ENCODE peak calls at places on chromosomes 16 and 17, in four cellular contexts. L, U, C and T are unnamed samples.

GRCh38 chr17:27473748-27474609 is 17.7 kb downstream of the KSR1 start:
- DNase-seq in L (no peak), U (no peak), C (no peak), T (no peak)

GRCh38 chr17:33142703-33143299 is 150.3 kb downstream of the ASIC2 start:
- DNase-seq in C (no peak), U (no peak), L (no peak), T (no peak)

GRCh38 chr17:57004944-57005579 is 27.1 kb downstream of the SCPEP1 start:
- DNase-seq in U (peak; percentile 7), C (no peak), L (no peak), T (no peak)

GRCh38 chr16:25007284-25007984 is 7.7 kb downstream of the ARHGAP17 start:
- DNase-seq in U (no peak), C (no peak), L (no peak), T (no peak)

GRCh38 chr17:72135546-72136325 is 14.9 kb downstream of the SOX9 start:
- DNase-seq in C (no peak), U (no peak), L (no peak), T (no peak)

GRCh38 chr16:66905633-66906539 is 12.8 kb downstream of the CDH16 start:
- DNase-seq in U (peak; percentile 49), L (no peak), C (no peak), T (no peak)

GRCh38 chr17:41773190-41773588 is 13.3 kb downstream of the JUP start:
- DNase-seq in L (no peak), U (no peak), C (no peak), T (no peak)

GRCh38 chr17:5819396-5819795 is 235.1 kb upstream of the NLRP1 start:
- DNase-seq in L (no peak), U (no peak), C (no peak), T (no peak)

GRCh38 chr17:1966274-1967086 is 58.7 kb downstream of the RTN4RL1 start:
- DNase-seq in L (no peak), C (no peak), U (no peak), T (no peak)

GRCh38 chr17:12122091-12122490 is 101.4 kb downstream of the MAP2K4 start:
- DNase-seq in U (no peak), L (no peak), C (no peak), T (no peak)

GRCh38 chr17:80599546-80600305 is 55.1 kb downstream of the RPTOR start:
- DNase-seq in L (no peak), U (no peak), C (no peak), T (no peak)

GRCh38 chr16:4051591-4051990 is 64.7 kb downstream of the ADCY9 start:
- DNase-seq in C (no peak), U (no peak), L (no peak), T (no peak)

GRCh38 chr17:41697122-41697962 is 8.7 kb downstream of the EIF1 start:
- DNase-seq in L (no peak), U (no peak), C (peak; percentile 87), T (no peak)

GRCh38 chr17:50130778-50131317 is 888 bp upstream of the SAMD14 start:
- DNase-seq in U (no peak), C (peak; percentile 76), L (no peak), T (no peak)

GRCh38 chr17:82418001-82418986 is at the start of the genes HEXD and OGFOD3:
- DNase-seq in L (peak; percentile 42), C (peak; percentile 90), U (peak; percentile 86), T (peak; percentile 69)